ENCODE peak calls at places on chromosomes 3 and 15, in nine cellular contexts. P is SIG-M5, Q is C1 segment of cervical spinal cord, L is Peyer's patch, Z is NCI-H2081 treated with DMSO at 0.1 percent for 48 hours, U is HEK293T, D is T-helper 9 cell, T is caudate nucleus, I is RWPE1. V is an unnamed sample.

GRCh38 chr3:1632128-1632527 is 466.5 kb upstream of the CNTN4 start:
- DNase-seq in P (no peak), I (no peak), U (no peak), T (no peak), D (no peak), L (peak), Q (no peak), Z (no peak), V (no peak)

GRCh38 chr3:17213102-17213501 is 328.3 kb downstream of the PLCL2 start:
- DNase-seq in I (no peak), U (no peak), Z (no peak), P (no peak), T (no peak), Q (no peak), D (no peak), L (no peak), V (no peak)

GRCh38 chr3:184751204-184751809 is 39.4 kb upstream of the MAGEF1 start:
- DNase-seq in Z (no peak), P (no peak), U (no peak), I (no peak), L (no peak), D (no peak), T (no peak), Q (no peak), V (no peak)

GRCh38 chr3:71350998-71351397 is 232.5 kb downstream of the FOXP1 start:
- DNase-seq in T (no peak), Q (no peak), L (no peak), I (no peak), Z (no peak), U (no peak), D (no peak), P (no peak), V (no peak)

GRCh38 chr3:70273492-70273891 is 38.9 kb downstream of the MDFIC2 start:
- DNase-seq in Z (no peak), I (no peak), P (no peak), T (no peak), D (no peak), L (no peak), Q (no peak), U (no peak), V (no peak)

GRCh38 chr15:42735382-42736165 is 1.4 kb downstream of the CDAN1 start:
- DNase-seq in L (no peak), D (no peak), Q (no peak), Z (no peak), I (no peak), T (no peak), P (no peak), U (no peak), V (no peak)

GRCh38 chr3:50238549-50239026 is 2.6 kb downstream of the GNAI2 start:
- DNase-seq in I (no peak), T (no peak), L (peak), Z (no peak), U (no peak), P (no peak), Q (peak), D (no peak), V (no peak)

GRCh38 chr3:155704041-155704440 is 40.8 kb downstream of the PLCH1 start:
- DNase-seq in D (no peak), P (no peak), L (no peak), Q (no peak), I (no peak), U (no peak), Z (no peak), T (no peak), V (no peak)

GRCh38 chr15:71278989-71279756 is 163.9 kb downstream of the THSD4 start:
- DNase-seq in U (peak), Z (peak), T (no peak), P (peak), D (no peak), L (no peak), I (peak), Q (no peak), V (no peak)

GRCh38 chr3:70982700-70983140 is 600.8 kb downstream of the FOXP1 start:
- DNase-seq in Z (no peak), U (peak), T (no peak), D (no peak), I (peak), P (no peak), Q (no peak), L (no peak), V (peak)

GRCh38 chr15:81182031-81182745 is 14.5 kb upstream of the IL16 start:
- DNase-seq in P (no peak), I (no peak), L (no peak), Q (no peak), Z (no peak), T (peak), U (no peak), D (no peak), V (no peak)

GRCh38 chr3:49357466-49358216 is 512 bp downstream of the GPX1 start:
- DNase-seq in U (peak), P (no peak), I (peak), D (peak), L (peak), Z (no peak), Q (no peak), T (no peak), V (peak)

GRCh38 chr3:5197022-5197421 is 9.5 kb downstream of the EDEM1 start:
- DNase-seq in L (no peak), T (no peak), D (no peak), Q (no peak), P (no peak), Z (no peak), I (peak), U (no peak), V (no peak)

GRCh38 chr15:55820043-55820442 is 77.1 kb upstream of the PRTG start:
- DNase-seq in P (no peak), I (no peak), Z (no peak), T (no peak), Q (no peak), L (no peak), D (no peak), U (no peak), V (no peak)

GRCh38 chr3:123877466-123877865 is 6.7 kb downstream of the MYLK start:
- DNase-seq in P (no peak), L (no peak), Z (no peak), T (no peak), D (no peak), I (no peak), U (no peak), Q (no peak), V (no peak)

GRCh38 chr3:61612211-61612995 is 51.0 kb downstream of the PTPRG start:
- DNase-seq in P (no peak), Z (no peak), T (no peak), U (no peak), D (no peak), L (no peak), I (no peak), Q (no peak), V (peak)

GRCh38 chr15:93162560-93162959 is 73.5 kb upstream of the RGMA start:
- DNase-seq in D (no peak), U (no peak), L (no peak), T (no peak), Q (no peak), I (no peak), Z (no peak), P (no peak), V (no peak)

GRCh38 chr3:170907519-170908234 is 760 bp downstream of the EIF5A2 start:
- DNase-seq in U (peak), I (peak), P (no peak), Z (no peak), Q (no peak), L (no peak), D (no peak), T (no peak), V (peak)

GRCh38 chr3:62665627-62666433 is 209.4 kb downstream of the CADPS start:
- DNase-seq in L (peak), T (peak), Z (no peak), D (no peak), U (peak), I (peak), P (no peak), Q (peak), V (peak)

GRCh38 chr3:102182162-102182561 is 252.7 kb upstream of the ZPLD1 start:
- DNase-seq in Q (no peak), I (no peak), Z (no peak), U (no peak), D (no peak), P (no peak), T (no peak), L (no peak), V (no peak)

GRCh38 chr15:75195766-75196241 is 5.9 kb upstream of the C15orf39 start:
- DNase-seq in I (no peak), T (no peak), P (no peak), Q (no peak), U (no peak), D (no peak), L (no peak), Z (peak), V (no peak)

GRCh38 chr3:42439461-42440075 is 29.2 kb upstream of the LYZL4 start:
- DNase-seq in I (no peak), T (no peak), U (no peak), D (no peak), Z (no peak), L (no peak), P (no peak), Q (no peak), V (no peak)

GRCh38 chr3:135706758-135707375 is 258.7 kb upstream of the PPP2R3A start:
- DNase-seq in U (no peak), Z (no peak), L (no peak), I (no peak), T (no peak), Q (no peak), D (no peak), P (no peak), V (no peak)

GRCh38 chr3:107772016-107772415 is 249.3 kb downstream of the BBX start:
- DNase-seq in I (no peak), D (no peak), Q (no peak), U (no peak), T (no peak), P (no peak), L (no peak), Z (no peak), V (no peak)

GRCh38 chr3:11510001-11510760 is 133.5 kb downstream of the VGLL4 start:
- DNase-seq in T (no peak), D (no peak), U (no peak), L (no peak), P (no peak), Q (no peak), Z (no peak), I (no peak), V (peak)

V was measured in islet precursor cell.